ENCODE peak calls at places on chromosomes 4 and X, in seven cellular contexts. N is occipital lobe, Q is HCEC 1CT, A is GM10248, T is astrocyte, C is fibroblast of pulmonary artery, D is T-helper 2 cell. I is an unnamed sample.

GRCh38 chrX:79161655-79162054 is 17.2 kb downstream of the GPR174 start:
- DNase-seq in N (no peak), Q (no peak), A (peak), T (no peak), C (no peak), D (no peak), I (peak)

GRCh38 chr4:8549352-8549931 is 30.8 kb upstream of the GPR78 start:
- DNase-seq in N (no peak), Q (no peak), A (no peak), T (no peak), C (no peak), D (no peak), I (no peak)

GRCh38 chr4:138487217-138487616 is 245.1 kb upstream of the SLC7A11 start:
- DNase-seq in N (no peak), Q (no peak), A (no peak), T (no peak), C (no peak), D (no peak), I (no peak)

GRCh38 chr4:92339671-92340070 is 35.9 kb downstream of the GRID2 start:
- DNase-seq in N (no peak), Q (no peak), A (no peak), T (no peak), C (no peak), D (no peak), I (no peak)

GRCh38 chrX:82127228-82128123 is 925.6 kb downstream of the SH3BGRL start:
- DNase-seq in N (no peak), Q (no peak), A (no peak), T (no peak), C (no peak), D (no peak), I (no peak)

GRCh38 chr4:183588169-183588675 is 70.8 kb downstream of the RWDD4 start:
- DNase-seq in N (no peak), Q (peak), A (no peak), T (peak), C (peak), D (no peak), I (no peak)

GRCh38 chr4:1604706-1605205 is 79.4 kb downstream of the FAM53A start:
- DNase-seq in N (no peak), Q (no peak), A (no peak), T (no peak), C (no peak), D (no peak), I (peak)

GRCh38 chr4:37970702-37971101 is 10.5 kb downstream of the PTTG2 start:
- DNase-seq in N (no peak), Q (peak), A (no peak), T (peak), C (peak), D (no peak), I (peak)

GRCh38 chrX:47217121-47217851 is 1.2 kb upstream of the CDK16 start:
- DNase-seq in N (no peak), Q (peak), A (no peak), T (peak), C (peak), D (no peak), I (no peak)

GRCh38 chr4:1808396-1808795 is 15.3 kb downstream of the FGFR3 start:
- DNase-seq in N (no peak), Q (no peak), A (no peak), T (no peak), C (no peak), D (no peak), I (no peak)

GRCh38 chr4:40749717-40750460 is at the start of gene NSUN7:
- DNase-seq in N (no peak), Q (no peak), A (peak), T (peak), C (no peak), D (no peak), I (no peak)

GRCh38 chr4:23337292-23337691 is 552.6 kb downstream of the PPARGC1A start:
- DNase-seq in N (no peak), Q (no peak), A (no peak), T (no peak), C (no peak), D (no peak), I (no peak)

GRCh38 chrX:13647709-13648212 is 5.2 kb upstream of the TCEANC start:
- DNase-seq in N (no peak), Q (no peak), A (no peak), T (peak), C (peak), D (no peak), I (peak)

GRCh38 chrX:11423362-11423818 is 130.2 kb downstream of the AMELX start:
- DNase-seq in N (no peak), Q (peak), A (peak), T (peak), C (peak), D (no peak), I (no peak)

GRCh38 chr4:39045791-39046221 is 13.6 kb upstream of the TMEM156 start:
- DNase-seq in N (no peak), Q (no peak), A (no peak), T (no peak), C (peak), D (no peak), I (peak)

GRCh38 chr4:140242357-140243284 is 88.6 kb upstream of the MAML3 start:
- DNase-seq in N (no peak), Q (no peak), A (no peak), T (no peak), C (peak), D (no peak), I (no peak)

GRCh38 chr4:89196745-89197144 is 85.4 kb downstream of the TIGD2 start:
- DNase-seq in N (no peak), Q (no peak), A (no peak), T (peak), C (no peak), D (no peak), I (no peak)

GRCh38 chr4:89329280-89329679 is 21.7 kb upstream of the GPRIN3 start:
- DNase-seq in N (no peak), Q (no peak), A (no peak), T (no peak), C (no peak), D (no peak), I (no peak)

GRCh38 chr4:72911316-72911715 is 158.2 kb downstream of the COX18 start:
- DNase-seq in N (no peak), Q (no peak), A (no peak), T (no peak), C (no peak), D (no peak), I (no peak)

GRCh38 chrX:40303256-40304077 is 205.7 kb upstream of the BCOR start:
- DNase-seq in N (no peak), Q (no peak), A (no peak), T (no peak), C (no peak), D (no peak), I (no peak)